ENCODE peak calls at places on chromosome 7, in four cellular contexts. Q is K562, K is GM12878, O is HepG2. J is an unnamed sample.

GRCh38 chr7:140557069-140557468 is 77.8 kb upstream of the MKRN1 start:
- DNase-seq in Q (no peak), K (no peak), O (no peak), J (no peak)

GRCh38 chr7:77797734-77798393 is 370 bp downstream of the TMEM60 start:
- DNase-seq in Q (peak), K (no peak), O (no peak), J (no peak)

GRCh38 chr7:140276001-140276400 is 99.2 kb upstream of the KDM7A start:
- DNase-seq in Q (no peak), K (no peak), O (no peak), J (no peak)

GRCh38 chr7:153835712-153836265 is 216.4 kb upstream of the DPP6 start:
- DNase-seq in Q (no peak), K (no peak), O (no peak), J (no peak)

GRCh38 chr7:4882169-4882741 is 1.3 kb downstream of the RADIL start:
- DNase-seq in Q (peak), K (no peak), O (no peak), J (peak)

GRCh38 chr7:119105381-119105780 is 880.9 kb downstream of the ANKRD7 start:
- DNase-seq in Q (no peak), K (no peak), O (no peak), J (peak)

GRCh38 chr7:98212532-98213041 is 1.3 kb downstream of the BHLHA15 start:
- DNase-seq in Q (no peak), K (no peak), O (no peak), J (no peak)

GRCh38 chr7:77335581-77335980 is 80.6 kb downstream of the GSAP start:
- DNase-seq in Q (no peak), K (no peak), O (no peak), J (no peak)

GRCh38 chr7:101146-101545 is 91.2 kb upstream of the FAM20C start:
- DNase-seq in Q (no peak), K (no peak), O (no peak), J (no peak)

GRCh38 chr7:12715372-12716133 is 28.1 kb downstream of the ARL4A start:
- DNase-seq in Q (peak), K (no peak), O (peak), J (peak)

GRCh38 chr7:45013465-45013967 is 13.5 kb downstream of the CCM2 start:
- DNase-seq in Q (no peak), K (no peak), O (no peak), J (no peak)

GRCh38 chr7:149759111-149759510 is 14.3 kb downstream of the ZNF467 start:
- DNase-seq in Q (no peak), K (no peak), O (no peak), J (no peak)

GRCh38 chr7:157601530-157601929 is 264.7 kb downstream of the DNAJB6 start:
- DNase-seq in Q (no peak), K (no peak), O (no peak), J (no peak)

GRCh38 chr7:156604311-156604710 is 36.3 kb upstream of the RNF32 start:
- DNase-seq in Q (no peak), K (no peak), O (no peak), J (no peak)

GRCh38 chr7:80675090-80675489 is 36.6 kb downstream of the CD36 start:
- DNase-seq in Q (no peak), K (no peak), O (no peak), J (no peak)

GRCh38 chr7:4789194-4790077 is 14.0 kb downstream of the AP5Z1 start:
- DNase-seq in Q (no peak), K (no peak), O (no peak), J (no peak)

GRCh38 chr7:121073463-121074099 is 85.1 kb downstream of the CPED1 start:
- DNase-seq in Q (no peak), K (no peak), O (no peak), J (no peak)

GRCh38 chr7:121072826-121073225 is 84.3 kb downstream of the CPED1 start:
- DNase-seq in Q (no peak), K (no peak), O (peak), J (no peak)

GRCh38 chr7:121069346-121070100 is 81.0 kb downstream of the CPED1 start:
- DNase-seq in Q (peak), K (no peak), O (no peak), J (no peak)

GRCh38 chr7:121071132-121071531 is 82.6 kb downstream of the CPED1 start:
- DNase-seq in Q (peak), K (no peak), O (no peak), J (no peak)

GRCh38 chr7:121071662-121072061 is 83.2 kb downstream of the CPED1 start:
- DNase-seq in Q (no peak), K (no peak), O (no peak), J (no peak)
- TF ChIP-seq CREB1 in Q (no peak), K (no peak), O (no peak), J (no peak)

DNA sequence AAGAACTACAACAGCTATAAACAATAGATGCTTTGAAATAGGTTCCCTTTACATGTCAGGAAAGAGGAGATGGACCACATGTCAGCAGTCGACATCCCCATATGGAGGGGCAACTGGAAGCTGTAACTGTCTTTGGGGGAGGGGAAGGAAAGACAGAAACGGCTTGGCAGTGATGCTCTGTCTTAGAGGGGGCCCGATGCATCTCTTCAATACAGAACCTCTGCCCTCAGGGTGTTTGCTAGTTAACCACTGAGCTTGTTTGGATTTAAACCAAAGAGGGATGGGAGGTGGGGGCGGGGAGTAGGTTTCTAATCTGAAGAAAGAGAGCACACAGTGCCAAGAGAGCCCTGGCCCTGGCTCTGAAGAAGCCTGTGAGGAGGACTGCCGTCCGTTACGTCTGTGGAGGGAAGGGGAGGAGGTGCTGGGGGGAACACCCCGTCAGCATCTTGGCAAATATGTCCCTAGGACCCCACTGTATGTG is 55.2 kb downstream of the CPVL start:
- DNase-seq in Q (no peak), K (no peak), O (no peak), J (peak)
- H3K4me2 ChIP-seq in Q (no peak), K (peak), O (no peak), J (peak)

DNA sequence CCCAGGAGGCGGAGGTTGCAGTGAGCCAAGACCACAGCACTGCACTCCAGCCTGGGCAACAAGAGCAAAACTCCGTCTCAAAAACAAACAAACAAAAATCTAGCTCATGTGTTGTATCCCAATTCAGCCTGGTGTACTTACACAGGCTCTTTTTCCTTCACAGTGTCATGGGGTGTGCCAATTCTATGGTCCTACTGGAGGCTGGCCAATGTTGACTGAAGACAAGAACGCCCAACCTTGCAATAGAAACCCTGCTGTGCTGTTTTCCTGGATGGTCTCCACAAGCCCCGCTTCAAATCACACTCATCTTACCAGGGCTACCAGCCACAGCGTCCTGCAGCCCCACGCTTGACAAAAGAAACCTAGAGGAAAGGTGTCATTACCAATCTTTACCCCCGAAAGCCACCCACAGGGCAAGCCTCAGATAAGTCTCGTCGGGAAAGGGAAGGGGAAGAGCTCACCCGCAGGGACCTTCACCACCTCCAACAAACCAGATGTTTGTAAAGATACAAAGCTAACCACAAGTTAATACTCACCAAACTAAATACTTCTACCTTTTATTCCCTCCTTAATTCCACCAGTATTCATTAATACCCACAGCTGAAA is 64.8 kb downstream of the TNS3 start:
- DNase-seq in Q (no peak), K (no peak), O (no peak), J (no peak)
- TF ChIP-seq JUNB in Q (no peak), K (no peak), O (no peak), J (no peak)

DNA sequence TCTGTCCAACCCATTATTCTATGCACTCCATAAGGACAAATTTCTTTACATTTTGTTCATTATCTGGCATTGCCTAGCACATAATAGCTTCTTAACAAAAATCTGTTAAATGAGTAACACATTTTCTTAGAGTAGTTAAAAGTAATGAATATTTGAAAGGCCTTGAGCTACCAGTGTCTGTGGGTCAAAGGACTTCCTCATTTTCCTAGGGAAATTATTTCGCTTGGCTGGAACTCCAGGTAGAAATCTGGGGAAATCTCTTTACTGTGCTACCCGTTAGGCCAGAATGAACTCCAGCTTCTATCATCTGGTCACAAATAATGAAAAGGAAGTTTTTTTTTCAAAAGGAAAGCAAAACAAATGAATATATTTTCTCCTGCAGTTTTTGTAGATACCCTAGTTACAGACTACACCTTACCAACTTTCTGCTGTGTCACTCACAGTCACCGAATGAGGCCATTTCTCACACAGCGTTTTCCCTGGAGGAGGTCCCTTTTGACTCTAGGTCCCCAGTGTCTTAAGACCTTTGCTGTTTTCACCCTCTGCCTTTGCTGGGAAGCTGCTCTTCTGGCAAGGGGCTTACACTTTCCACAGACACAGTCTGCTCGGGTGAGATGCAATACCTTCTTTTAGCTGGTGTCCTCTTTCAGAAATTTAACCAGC is 1.6 kb downstream of the SAMD9L start:
- DNase-seq in Q (peak), K (no peak), O (no peak), J (no peak)
- TF ChIP-seq CREB1 in Q (no peak), K (no peak), O (no peak), J (no peak)

DNA sequence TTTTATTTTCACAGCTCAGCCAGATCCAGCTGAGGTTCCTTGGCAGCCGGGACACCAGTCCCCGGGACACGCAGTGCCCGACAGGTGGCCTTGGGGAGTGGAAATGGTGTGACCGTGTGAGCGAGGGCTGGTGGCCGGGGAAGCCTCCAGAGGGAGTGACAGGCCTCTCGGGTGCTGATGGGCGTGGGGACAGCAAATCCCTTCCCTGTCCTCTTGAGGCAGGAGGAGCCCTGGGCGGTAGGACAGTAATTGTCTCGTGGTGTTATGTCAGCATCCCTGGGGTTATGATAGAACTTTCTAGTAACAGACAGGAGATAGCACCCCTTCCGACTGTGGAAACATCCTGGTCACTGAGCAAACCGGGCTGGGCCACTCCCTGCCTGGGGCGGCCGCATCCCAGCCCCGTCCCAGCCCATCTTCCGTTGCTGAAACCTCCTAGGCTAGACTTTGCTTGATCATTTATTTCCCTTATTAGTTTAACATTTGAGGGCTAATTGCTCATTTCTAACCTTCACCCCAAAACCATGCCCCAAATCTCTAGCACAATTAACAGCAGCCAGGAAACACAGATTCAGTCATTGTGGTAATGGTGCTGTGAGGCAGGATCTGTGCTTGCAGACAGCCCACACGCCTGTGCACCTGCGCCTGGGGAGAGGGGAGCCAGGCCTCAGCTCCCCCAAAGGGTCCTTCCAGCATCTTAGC is 63.3 kb downstream of the ELFN1 start:
- DNase-seq in Q (no peak), K (no peak), O (no peak), J (no peak)
- H3K4me2 ChIP-seq in Q (no peak), K (no peak), O (no peak), J (no peak)

GRCh38 chr7:6250364-6250833 is 22.0 kb downstream of the CYTH3 start:
- DNase-seq in Q (no peak), K (peak), O (no peak), J (no peak)

GRCh38 chr7:6252310-6252709 is 20.1 kb downstream of the CYTH3 start:
- DNase-seq in Q (no peak), K (no peak), O (no peak), J (no peak)

GRCh38 chr7:6252748-6253147 is 19.7 kb downstream of the CYTH3 start:
- DNase-seq in Q (no peak), K (no peak), O (no peak), J (no peak)

GRCh38 chr7:6248581-6248980 is 23.8 kb downstream of the CYTH3 start:
- DNase-seq in Q (no peak), K (no peak), O (no peak), J (no peak)

GRCh38 chr7:6251653-6252052 is 20.8 kb downstream of the CYTH3 start:
- DNase-seq in Q (no peak), K (no peak), O (no peak), J (no peak)
- TF ChIP-seq JUNB in Q (no peak), K (no peak), O (no peak), J (no peak)

DNA sequence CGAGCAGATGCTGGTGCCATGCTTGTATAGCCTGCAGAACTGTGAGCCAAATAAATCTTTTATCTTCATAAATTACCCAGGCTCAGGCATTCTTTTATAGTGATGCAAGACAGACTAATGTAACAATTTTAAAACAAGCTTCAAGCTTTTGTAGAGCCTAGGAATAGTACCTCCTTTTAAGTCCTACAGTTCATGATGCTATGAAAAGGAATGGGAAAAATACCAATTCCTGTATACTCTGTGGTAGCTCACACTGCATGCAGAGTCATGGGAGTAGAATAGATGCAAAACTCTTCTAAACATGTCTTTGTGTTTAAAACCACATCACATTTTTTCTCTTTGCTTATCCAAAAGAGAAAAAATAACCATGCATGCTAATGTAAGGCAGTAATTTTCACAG is 66.6 kb upstream of the WNT16 start:
- DNase-seq in Q (no peak), K (no peak), O (no peak), J (no peak)
- TF ChIP-seq CREB1 in Q (no peak), K (no peak), O (no peak), J (no peak)

GRCh38 chr7:20216637-20217036 is 547 bp downstream of the MACC1 start:
- DNase-seq in Q (peak), K (no peak), O (no peak), J (no peak)

GRCh38 chr7:20219446-20220292 is 2.5 kb upstream of the MACC1 start:
- DNase-seq in Q (peak), K (peak), O (peak), J (peak)

GRCh38 chr7:20219062-20219445 is 1.9 kb upstream of the MACC1 start:
- DNase-seq in Q (no peak), K (no peak), O (no peak), J (no peak)

GRCh38 chr7:20217193-20217948 is at the start of gene MACC1:
- DNase-seq in Q (peak), K (peak), O (no peak), J (peak)

GRCh38 chr7:20218261-20218660 is 1.1 kb upstream of the MACC1 start:
- DNase-seq in Q (peak), K (no peak), O (peak), J (peak)
- H3K4me2 ChIP-seq in Q (peak), K (peak), O (peak), J (peak)

GRCh38 chr7:137931823-137932222 is 70.1 kb downstream of the CREB3L2 start:
- DNase-seq in Q (no peak), K (no peak), O (peak), J (no peak)
- TF ChIP-seq JUNB in Q (no peak), K (no peak), O (no peak), J (no peak)

GRCh38 chr7:3063016-3063753 is 19.5 kb upstream of the CARD11 start:
- DNase-seq in Q (no peak), K (no peak), O (no peak), J (no peak)
- TF ChIP-seq CREB1 in Q (no peak), K (no peak), O (no peak), J (no peak)

J was measured in GM23338.